ENCODE peak calls at places on chromosomes 1 and 21, in four cellular contexts. K is K562, X is sigmoid colon, T is tibial artery. L is an unnamed sample.

GRCh38 chr1:93907718-93908117 is 1.5 kb downstream of the GCLM start:
- DNase-seq in K (peak), X (no peak), T (no peak), L (no peak)

GRCh38 chr1:51623450-51623849 is 6.6 kb downstream of the OSBPL9 start:
- DNase-seq in K (no peak), X (no peak), T (no peak), L (no peak)

GRCh38 chr1:13766906-13767564 is 67.0 kb downstream of the PRDM2 start:
- DNase-seq in K (no peak), T (no peak), X (no peak), L (no peak)

GRCh38 chr1:234409328-234409727 is 36.1 kb downstream of the COA6 start:
- DNase-seq in K (no peak), T (no peak), X (no peak), L (no peak)

GRCh38 chr1:165787741-165788140 is 19.1 kb upstream of the TMCO1 start:
- DNase-seq in X (no peak), T (no peak), K (no peak), L (no peak)

GRCh38 chr1:98422821-98423220 is 238.7 kb upstream of the SNX7 start:
- DNase-seq in X (no peak), K (no peak), T (no peak), L (no peak)

GRCh38 chr1:1424623-1425229 is 3.6 kb upstream of the ANKRD65 start:
- DNase-seq in X (no peak), K (no peak), T (no peak), L (no peak)

GRCh38 chr21:16305686-16306085 is 575.9 kb downstream of the USP25 start:
- DNase-seq in K (no peak), T (no peak), X (no peak), L (no peak)

GRCh38 chr1:48493970-48494769 is 22.2 kb upstream of the SPATA6 start:
- DNase-seq in K (no peak), X (peak), T (no peak), L (no peak)

GRCh38 chr1:13781228-13781627 is 81.2 kb downstream of the PRDM2 start:
- DNase-seq in X (no peak), T (no peak), K (no peak), L (no peak)

GRCh38 chr1:101174722-101175121 is 62.1 kb upstream of the S1PR1 start:
- DNase-seq in T (no peak), K (no peak), X (no peak), L (no peak)

GRCh38 chr1:184162266-184162665 is 110.7 kb downstream of the TSEN15 start:
- DNase-seq in T (no peak), K (peak), X (no peak), L (no peak)

GRCh38 chr1:36342426-36343185 is 19.2 kb upstream of the EVA1B start:
- DNase-seq in K (peak), X (peak), T (peak), L (no peak)

GRCh38 chr1:187143783-187144182 is 315.0 kb downstream of the PLA2G4A start:
- DNase-seq in T (no peak), K (no peak), X (no peak), L (no peak)

GRCh38 chr1:171486048-171486519 is 754 bp downstream of the PRRC2C start:
- DNase-seq in K (peak), X (peak), T (no peak), L (no peak)

GRCh38 chr1:171488190-171488929 is 3.0 kb downstream of the PRRC2C start:
- DNase-seq in T (no peak), X (no peak), K (no peak), L (no peak)

GRCh38 chr1:171485375-171486047 is at the start of gene PRRC2C:
- DNase-seq in X (peak), K (peak), T (peak), L (peak)

GRCh38 chr1:171484760-171485374 is 463 bp upstream of the PRRC2C start:
- DNase-seq in X (no peak), T (no peak), K (no peak), L (no peak)

DNA sequence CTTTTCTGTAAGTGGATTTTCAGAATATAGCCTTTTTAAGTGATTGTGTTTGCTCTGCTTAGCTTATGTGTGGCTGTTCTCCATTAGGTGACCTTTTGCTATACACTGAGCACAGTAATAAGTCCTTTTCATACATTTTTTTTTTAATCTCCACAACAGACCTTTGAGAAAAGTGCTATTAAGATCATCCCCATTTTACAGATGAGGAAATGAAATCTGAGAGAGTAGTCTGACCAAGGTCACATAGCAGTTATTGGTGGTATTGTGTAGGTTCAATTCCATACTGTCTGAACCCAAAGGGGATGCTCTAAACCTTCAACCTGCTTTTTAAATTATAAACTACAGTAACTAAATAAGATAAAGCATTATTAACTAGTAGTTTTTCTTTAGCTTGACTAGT is 1.7 kb downstream of the PRRC2C start:
- DNase-seq in K (no peak), X (no peak), T (no peak), L (no peak)
- H3K4me3 ChIP-seq in K (peak), X (no peak), T (peak), L (peak)

GRCh38 chr1:64898107-64898861 is 68.1 kb downstream of the JAK1 start:
- DNase-seq in K (peak), X (peak), T (peak), L (peak)
- H3K27ac ChIP-seq in K (peak), X (peak), T (peak), L (peak)

GRCh38 chr1:17618558-17619247 is 79.2 kb downstream of the ARHGEF10L start:
- DNase-seq in X (no peak), K (no peak), T (peak), L (no peak)
- H3K4me3 ChIP-seq in X (peak), K (no peak), T (peak), L (peak)

GRCh38 chr1:63012339-63012738 is 228.4 kb downstream of the ATG4C start:
- DNase-seq in K (no peak), T (no peak), X (no peak), L (no peak)

GRCh38 chr1:63014267-63014666 is 230.3 kb downstream of the ATG4C start:
- DNase-seq in K (no peak), T (no peak), X (no peak), L (no peak)

GRCh38 chr1:63005812-63006211 is 221.9 kb downstream of the ATG4C start:
- DNase-seq in X (no peak), K (no peak), T (no peak), L (no peak)

DNA sequence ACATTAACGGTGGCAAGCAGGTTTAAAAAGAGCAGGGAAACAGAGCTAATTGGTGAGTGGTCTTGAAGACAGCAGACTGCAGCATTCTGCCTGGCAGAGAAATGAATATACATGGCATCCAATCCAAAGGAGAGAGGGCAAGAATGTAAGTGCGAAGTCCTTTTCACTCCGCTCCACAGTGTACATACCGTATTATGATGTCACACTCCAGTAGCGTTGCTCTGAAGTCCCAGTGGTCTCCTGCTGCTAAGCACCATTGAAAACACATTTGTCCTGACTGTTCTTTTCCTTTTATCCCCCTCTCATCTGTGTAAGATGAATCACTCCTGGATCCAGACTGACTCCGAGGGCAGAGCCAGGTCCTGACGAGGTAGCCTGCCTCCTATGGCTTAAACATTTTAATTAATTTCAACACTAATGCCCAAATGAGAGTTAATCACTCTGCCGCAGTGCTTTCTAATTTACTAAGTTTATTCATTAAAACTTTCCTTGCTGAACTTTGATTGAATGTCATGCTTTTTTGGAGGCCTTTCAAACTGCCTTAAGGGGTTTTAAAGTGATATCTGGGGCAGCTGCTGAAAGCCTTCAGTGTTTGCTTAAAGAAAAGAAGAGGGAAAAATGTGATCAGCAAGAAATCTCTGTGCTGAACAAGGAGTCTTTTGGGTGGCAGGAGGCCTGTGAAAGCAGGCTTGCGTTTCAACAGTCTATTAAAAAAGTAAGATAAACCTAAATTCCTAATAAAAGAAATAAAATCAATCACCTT is 227.1 kb downstream of the ATG4C start:
- DNase-seq in K (no peak), T (no peak), X (no peak), L (no peak)
- H3K27ac ChIP-seq in K (no peak), T (no peak), X (no peak), L (no peak)

GRCh38 chr1:227316456-227316855 is 1.8 kb downstream of the CDC42BPA start:
- DNase-seq in X (no peak), T (no peak), K (no peak), L (no peak)
- H3K4me3 ChIP-seq in X (peak), T (peak), K (peak), L (peak)

GRCh38 chr1:160584784-160585183 is 5.5 kb upstream of the CD84 start:
- DNase-seq in X (no peak), K (no peak), T (no peak), L (no peak)
- H3K27ac ChIP-seq in X (no peak), K (no peak), T (no peak), L (no peak)

DNA sequence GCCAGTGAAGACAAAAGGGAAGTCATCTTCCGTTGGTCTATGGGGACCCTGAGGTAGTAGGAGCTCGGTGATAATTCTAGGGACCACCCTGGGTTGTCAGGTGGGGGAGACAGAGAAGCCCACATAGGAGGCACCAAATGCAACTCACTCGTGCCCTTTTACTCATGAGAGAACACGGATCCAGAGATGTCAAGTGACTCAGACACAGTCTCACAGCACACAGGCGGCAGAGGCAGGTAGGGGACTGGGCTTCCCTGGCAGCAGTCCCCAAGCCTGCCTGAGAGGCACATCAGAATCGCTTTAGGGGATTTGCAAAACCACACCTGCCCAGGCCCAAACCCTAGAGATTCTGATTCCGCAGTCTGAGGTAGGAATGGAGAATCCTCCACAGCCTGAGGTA is 31.3 kb upstream of the RUNX3 start:
- DNase-seq in K (no peak), X (no peak), T (no peak), L (no peak)
- H3K4me3 ChIP-seq in K (no peak), X (no peak), T (no peak), L (no peak)

GRCh38 chr1:10621906-10622305 is 147.2 kb downstream of the PEX14 start:
- DNase-seq in X (peak), K (no peak), T (peak), L (peak)
- H3K27ac ChIP-seq in X (peak), K (no peak), T (no peak), L (no peak)